ENCODE peak calls at places on chromosomes 12 and 14, in four cellular contexts. E, Y, I and R are unnamed samples.

GRCh38 chr14:79596531-79596930 is 614.8 kb downstream of the DIO2 start:
- DNase-seq in E (no peak), Y (no peak), I (no peak), R (no peak)

GRCh38 chr12:107515446-107515958 is 170.1 kb upstream of the PWP1 start:
- DNase-seq in E (no peak), I (no peak), Y (peak; percentile 51), R (no peak)

GRCh38 chr12:58458093-58458492 is 462.2 kb downstream of the LRIG3 start:
- DNase-seq in Y (no peak), I (no peak), E (no peak), R (no peak)

GRCh38 chr14:90405755-90406154 is 8.9 kb downstream of the CALM1 start:
- DNase-seq in I (no peak), E (no peak), Y (no peak), R (no peak)

GRCh38 chr12:40105265-40105514 is 691 bp downstream of the SLC2A13 start:
- DNase-seq in E (no peak), I (no peak), Y (no peak), R (no peak)

GRCh38 chr14:100487304-100487703 is 99.9 kb downstream of the BEGAIN start:
- DNase-seq in Y (no peak), E (no peak), I (no peak), R (no peak)

GRCh38 chr12:65232490-65233077 is 45.9 kb upstream of the MSRB3 start:
- DNase-seq in I (no peak), Y (no peak), E (no peak), R (no peak)

GRCh38 chr12:85951823-85952222 is 77.7 kb downstream of the NTS start:
- DNase-seq in E (no peak), I (no peak), Y (no peak), R (no peak)

GRCh38 chr12:2749580-2749979 is 45.2 kb upstream of the FKBP4 start:
- DNase-seq in E (no peak), Y (no peak), I (no peak), R (no peak)

GRCh38 chr14:70698288-70698687 is 56.6 kb downstream of the TTC9 start:
- DNase-seq in Y (peak; percentile 43), E (peak; percentile 33), I (peak; percentile 29), R (no peak)

GRCh38 chr12:47828008-47828966 is 8.6 kb upstream of the HDAC7 start:
- DNase-seq in Y (no peak), I (no peak), E (no peak), R (no peak)

GRCh38 chr14:97443412-97443811 is 646.2 kb downstream of the VRK1 start:
- DNase-seq in Y (no peak), I (no peak), E (no peak), R (no peak)

DNA sequence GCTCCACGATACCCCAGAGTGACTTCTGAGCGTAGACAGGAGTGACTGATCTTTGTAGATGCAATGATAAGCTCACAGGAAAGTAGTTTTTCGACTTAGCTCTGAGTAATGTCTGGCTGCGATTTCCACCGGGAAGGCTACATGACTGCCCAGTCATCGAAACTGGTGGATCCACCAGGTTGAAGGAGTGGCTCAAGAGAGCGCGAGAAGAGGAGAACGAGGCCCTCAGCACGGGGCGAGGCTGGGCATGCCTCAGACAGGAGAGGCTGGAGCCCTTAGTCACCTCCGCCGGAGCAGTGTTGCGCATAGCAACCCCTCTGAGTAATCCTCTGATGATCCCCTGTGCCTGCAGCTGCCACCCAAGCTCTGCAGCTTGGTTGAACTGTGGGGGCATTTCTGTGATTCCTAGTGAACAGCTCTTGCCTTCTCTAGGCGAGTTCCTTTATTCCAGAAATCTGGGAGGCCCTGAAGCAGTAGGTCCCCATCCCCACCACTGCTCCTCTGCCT is 25.6 kb downstream of the ELK3 start:
- DNase-seq in Y (no peak), I (peak; percentile 50), E (no peak), R (peak; percentile 27)
- H3K4me3 ChIP-seq in Y (no peak overlapping the region), I (peak overlapping the region; percentile 19), E (no peak overlapping the region), R (peak overlapping the region; percentile 15)

DNA sequence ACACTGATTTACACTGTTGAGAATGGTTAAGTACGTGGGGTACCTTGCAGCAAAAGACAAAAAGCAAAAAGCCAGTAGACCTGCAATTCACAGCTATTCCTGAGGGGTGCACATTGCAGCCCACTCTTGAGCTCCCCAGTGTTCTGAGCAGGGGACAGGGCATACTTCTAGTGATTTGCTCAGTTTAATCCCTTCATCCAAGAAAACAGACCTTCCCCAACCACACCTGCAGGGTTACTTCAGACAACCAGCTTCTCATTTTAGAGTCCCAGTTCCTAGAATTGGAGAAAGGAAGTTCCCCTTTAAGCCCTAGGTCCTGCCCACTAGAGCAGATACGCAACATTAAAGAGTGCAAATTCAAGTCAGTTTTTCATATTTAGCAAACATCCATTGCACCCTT is 3.6 kb upstream of the WSB2 start:
- DNase-seq in E (no peak), I (no peak), Y (no peak), R (no peak)
- TF ChIP-seq POLR2A in E (no peak), I (no peak), Y (no peak), R (no peak)

GRCh38 chr12:101485015-101485414 is 9.9 kb downstream of the SPIC start:
- DNase-seq in E (no peak), I (no peak), Y (no peak), R (no peak)

GRCh38 chr12:101491325-101491724 is 16.2 kb downstream of the SPIC start:
- DNase-seq in Y (peak; percentile 13), E (no peak), I (no peak), R (no peak)

DNA sequence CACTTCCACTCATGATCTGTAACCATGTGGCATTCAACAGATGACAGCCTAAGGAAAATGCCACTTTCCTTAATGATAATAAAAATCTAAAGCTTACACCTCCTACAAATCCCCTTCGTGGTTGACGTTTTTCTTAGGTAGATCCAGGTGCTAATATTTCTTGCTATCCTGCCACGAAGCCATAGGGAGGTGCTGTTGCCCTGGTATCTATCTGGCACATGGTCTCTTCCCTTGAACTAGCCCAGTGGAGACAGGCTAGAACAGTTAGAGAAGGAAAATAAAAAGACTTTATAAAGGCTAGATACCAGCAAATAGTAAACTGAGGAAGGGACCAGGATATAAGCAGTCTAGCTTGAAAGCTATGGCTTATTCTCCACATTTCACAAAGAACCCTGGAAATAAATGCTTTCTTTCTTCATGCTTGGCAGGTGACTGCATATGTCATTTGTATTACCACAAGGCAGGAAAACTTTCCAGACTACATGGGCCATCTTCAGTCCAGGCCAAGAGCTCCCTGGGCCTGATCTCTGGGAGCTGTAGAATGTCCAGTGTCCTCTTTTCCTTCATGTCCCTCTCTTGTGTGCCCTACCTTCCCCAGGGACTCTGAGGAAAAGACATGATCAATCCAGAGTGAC is 15.3 kb downstream of the SPIC start:
- DNase-seq in E (no peak), I (peak; percentile 61), Y (peak; percentile 61), R (no peak)
- TF ChIP-seq CTCF in E (peak; percentile 46), I (peak; percentile 80), Y (peak; percentile 78), R (peak; percentile 57)

GRCh38 chr14:55052259-55052930 is 948 bp downstream of the MAPK1IP1L start:
- DNase-seq in I (no peak), Y (no peak), E (no peak), R (no peak)

GRCh38 chr14:55051426-55052258 is at the start of gene MAPK1IP1L:
- DNase-seq in E (peak; percentile 89), I (peak; percentile 82), Y (peak; percentile 88), R (peak; percentile 46)

GRCh38 chr14:55054098-55054497 is 2.7 kb downstream of the MAPK1IP1L start:
- DNase-seq in Y (no peak), E (no peak), I (no peak), R (no peak)

GRCh38 chr14:55053500-55053899 is 2.1 kb downstream of the MAPK1IP1L start:
- DNase-seq in I (no peak), E (no peak), Y (no peak), R (no peak)

GRCh38 chr14:55053018-55053417 is 1.6 kb downstream of the MAPK1IP1L start:
- DNase-seq in I (no peak), Y (no peak), E (no peak), R (no peak)
- H3K4me3 ChIP-seq in I (peak overlapping the region; percentile 94), Y (no peak overlapping the region), E (peak overlapping the region; percentile 97), R (peak overlapping the region; percentile 81)

DNA sequence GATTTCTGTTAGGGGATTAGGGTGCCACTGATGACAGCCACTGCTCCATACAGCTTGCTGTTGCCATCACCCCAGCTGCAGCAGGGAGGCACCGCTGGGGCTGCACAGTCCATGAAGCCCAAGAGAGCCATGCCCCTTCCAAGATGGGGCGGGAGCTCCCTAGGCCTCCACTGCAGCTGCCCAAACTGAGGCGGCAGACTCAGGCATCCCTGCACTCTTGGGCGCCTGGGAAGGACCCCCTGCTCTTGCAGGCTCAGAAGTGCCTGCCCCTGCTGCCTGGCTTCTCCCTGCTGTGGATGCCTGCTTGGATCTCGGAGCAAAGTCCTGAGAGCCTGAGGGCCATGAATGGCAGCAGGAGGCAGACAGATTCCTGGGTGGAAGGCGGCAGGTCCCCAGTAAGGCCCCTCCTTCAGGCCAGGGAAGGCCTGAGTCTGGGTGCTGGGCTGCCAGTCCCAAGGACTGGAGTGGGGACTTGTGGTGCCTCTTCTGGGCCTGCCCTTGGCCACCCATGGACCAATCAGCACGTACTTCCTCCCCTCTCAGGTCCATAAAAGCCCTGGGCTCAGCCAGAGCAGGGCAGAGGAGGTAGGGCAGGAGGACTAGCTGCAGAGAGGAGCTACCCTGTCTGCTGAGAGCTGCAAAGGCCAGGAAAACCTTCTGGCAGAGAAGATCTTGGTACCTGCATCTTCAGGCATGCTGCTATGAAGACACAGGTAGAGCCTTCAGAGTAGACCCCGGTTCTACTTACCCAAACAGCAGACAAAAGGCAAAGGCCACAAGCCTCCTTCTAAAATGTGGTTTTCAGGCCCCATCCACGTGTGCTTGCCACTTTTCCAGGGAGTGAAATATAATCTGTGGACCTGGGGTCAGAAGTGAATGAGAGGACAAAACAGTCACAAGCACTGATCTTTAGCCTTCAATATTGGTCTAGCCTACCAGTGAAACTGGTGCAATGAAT is 30.0 kb upstream of the STK38L start:
- DNase-seq in Y (no peak), I (peak; percentile 76), E (no peak), R (no peak)
- TF ChIP-seq POLR2A in Y (no peak), I (peak; percentile 99), E (no peak), R (no peak)

GRCh38 chr12:132839558-132840235 is 11.0 kb upstream of the GOLGA3 start:
- DNase-seq in E (no peak), Y (no peak), I (no peak), R (no peak)

GRCh38 chr12:132842449-132843045 is 13.9 kb upstream of the GOLGA3 start:
- DNase-seq in Y (no peak), E (no peak), I (no peak), R (no peak)

GRCh38 chr12:132840536-132840935 is 11.9 kb upstream of the GOLGA3 start:
- DNase-seq in Y (no peak), E (no peak), I (no peak), R (no peak)

GRCh38 chr12:132838464-132839080 is 9.9 kb upstream of the GOLGA3 start:
- DNase-seq in E (no peak), Y (no peak), I (no peak), R (no peak)

DNA sequence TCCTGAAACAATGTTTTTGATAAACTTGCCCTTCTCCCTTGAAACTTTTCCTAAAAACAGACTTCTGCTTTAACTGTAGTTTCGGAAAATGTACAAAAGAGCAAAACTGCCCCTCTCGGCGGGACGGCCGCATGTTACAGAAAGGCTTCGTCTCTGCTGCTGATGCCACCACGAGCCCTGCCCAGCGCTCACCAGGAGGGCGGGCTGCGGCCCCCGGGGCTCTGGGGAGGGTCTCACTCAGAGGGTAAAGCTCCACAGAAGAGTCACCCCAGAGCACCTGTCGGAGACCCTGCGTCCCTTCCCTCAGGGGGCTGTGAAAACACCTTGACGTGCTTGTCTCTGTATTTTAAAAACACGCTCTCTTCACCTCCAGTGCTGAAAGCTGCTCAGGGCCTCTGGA is 12.5 kb upstream of the GOLGA3 start:
- DNase-seq in I (no peak), E (no peak), Y (no peak), R (no peak)
- TF ChIP-seq CTCF in I (no peak), E (no peak), Y (no peak), R (no peak)

GRCh38 chr12:68633614-68634558 is 23.2 kb downstream of the RAP1B start:
- DNase-seq in I (no peak), Y (no peak), E (no peak), R (no peak)
- H3K4me3 ChIP-seq in I (no peak overlapping the region), Y (no peak overlapping the region), E (no peak overlapping the region), R (no peak overlapping the region)